ENCODE peak calls at places on chromosomes 12 and 14, in nine cellular contexts. U, J, N, H, Y, X, K, A and S are unnamed samples. For H3K4me1, the result is how much of the 10 kb centered on the place peaks cover.

GRCh38 chr12:97713972-97714588 is 251.5 kb downstream of the RMST start:
- DNase-seq in U (no peak), J (no peak), N (no peak), H (peak), Y (no peak), X (no peak), K (no peak), A (no peak), S (no peak)

GRCh38 chr12:130121246-130122005 is 40.8 kb upstream of the FZD10 start:
- DNase-seq in U (no peak), J (no peak), N (no peak), H (no peak), Y (no peak), X (no peak), K (no peak), A (no peak), S (no peak)

GRCh38 chr14:49173765-49174373 is 412.3 kb downstream of the RPS29 start:
- DNase-seq in U (peak), J (peak), N (peak), H (peak), Y (peak), X (peak), K (peak), A (peak), S (peak)

GRCh38 chr14:75769047-75769685 is 108.1 kb downstream of the TTLL5 start:
- DNase-seq in U (no peak), J (no peak), N (no peak), H (no peak), Y (peak), X (no peak), K (no peak), A (no peak), S (peak)

GRCh38 chr14:103563089-103563620 is 395 bp downstream of the COA8 start:
- DNase-seq in U (peak), J (no peak), N (no peak), H (no peak), Y (no peak), X (peak), K (no peak), A (peak), S (no peak)

GRCh38 chr12:1479645-1480044 is 114.7 kb downstream of the FBXL14 start:
- DNase-seq in U (no peak), J (peak), N (no peak), H (no peak), Y (no peak), X (no peak), K (no peak), A (no peak), S (no peak)

GRCh38 chr12:4813741-4814140 is 93.5 kb downstream of the GALNT8 start:
- DNase-seq in U (no peak), J (no peak), N (no peak), H (no peak), Y (no peak), X (no peak), K (no peak), A (no peak), S (no peak)

GRCh38 chr12:9864913-9865675 is 4.1 kb downstream of the CLEC2B start:
- DNase-seq in U (no peak), J (no peak), N (peak), H (no peak), Y (no peak), X (no peak), K (no peak), A (no peak), S (no peak)

GRCh38 chr12:54413284-54414190 is 5.5 kb downstream of the ITGA5 start:
- DNase-seq in U (no peak), J (no peak), N (peak), H (no peak), Y (no peak), X (no peak), K (peak), A (no peak), S (peak)

GRCh38 chr12:57159341-57159740 is 11.9 kb upstream of the LRP1-AS start:
- DNase-seq in U (no peak), J (no peak), N (no peak), H (no peak), Y (no peak), X (no peak), K (no peak), A (no peak), S (no peak)

GRCh38 chr14:90039253-90040010 is 22.4 kb upstream of the KCNK13 start:
- DNase-seq in U (no peak), J (no peak), N (no peak), H (no peak), Y (peak), X (no peak), K (no peak), A (no peak), S (peak)

GRCh38 chr14:90388437-90388836 is 8.4 kb upstream of the CALM1 start:
- DNase-seq in U (peak), J (peak), N (no peak), H (peak), Y (peak), X (peak), K (no peak), A (no peak), S (peak)

GRCh38 chr12:126668538-126668937 is 1598.4 kb upstream of the TMEM132C start:
- DNase-seq in U (peak), J (no peak), N (no peak), H (no peak), Y (no peak), X (no peak), K (no peak), A (no peak), S (peak)

GRCh38 chr12:123591702-123592481 is 7.5 kb downstream of the TMED2 start:
- DNase-seq in U (no peak), J (no peak), N (no peak), H (peak), Y (peak), X (no peak), K (no peak), A (no peak), S (peak)

GRCh38 chr14:54339771-54340170 is 57.0 kb upstream of the CDKN3 start:
- DNase-seq in U (no peak), J (no peak), N (no peak), H (no peak), Y (no peak), X (no peak), K (no peak), A (no peak), S (no peak)

GRCh38 chr14:20415723-20416622 is 2.7 kb upstream of the TEP1 start:
- DNase-seq in U (no peak), J (no peak), N (peak), H (peak), Y (peak), X (peak), K (peak), A (peak), S (peak)

GRCh38 chr12:29102739-29103138 is 46.3 kb upstream of the FAR2 start:
- DNase-seq in U (no peak), J (no peak), N (no peak), H (no peak), Y (no peak), X (no peak), K (no peak), A (no peak), S (no peak)

GRCh38 chr12:48969160-48969771 is 2.3 kb downstream of the WNT10B start:
- DNase-seq in U (no peak), J (no peak), N (no peak), H (no peak), Y (no peak), X (no peak), K (no peak), A (no peak), S (no peak)

GRCh38 chr12:112190626-112191025 is 65.3 kb downstream of the TRAFD1 start:
- DNase-seq in U (no peak), J (no peak), N (no peak), H (no peak), Y (no peak), X (no peak), K (no peak), A (no peak), S (no peak)

GRCh38 chr14:69056389-69056788 is 77.3 kb upstream of the ACTN1 start:
- DNase-seq in U (no peak), J (peak), N (no peak), H (peak), Y (peak), X (peak), K (no peak), A (no peak), S (no peak)

GRCh38 chr14:42855159-42855558 is 1248.5 kb downstream of the LRFN5 start:
- DNase-seq in U (no peak), J (no peak), N (no peak), H (no peak), Y (peak), X (no peak), K (no peak), A (no peak), S (no peak)

GRCh38 chr12:123533672-123534643 is at the start of gene RILPL1:
- DNase-seq in U (peak), J (peak), N (peak), H (peak), Y (peak), X (no peak), K (peak), A (peak), S (peak)

GRCh38 chr14:97290065-97290464 is 492.9 kb downstream of the VRK1 start:
- DNase-seq in U (no peak), J (no peak), N (no peak), H (no peak), Y (no peak), X (no peak), K (no peak), A (no peak), S (no peak)

GRCh38 chr12:21433525-21433924 is 3.9 kb upstream of the PYROXD1 start:
- DNase-seq in U (no peak), J (no peak), N (no peak), H (no peak), Y (no peak), X (no peak), K (no peak), A (no peak), S (no peak)

GRCh38 chr12:21438643-21439042 is 1.2 kb downstream of the PYROXD1 start:
- DNase-seq in U (no peak), J (no peak), N (no peak), H (no peak), Y (peak), X (no peak), K (peak), A (no peak), S (no peak)

GRCh38 chr12:21429994-21430393 is 7.5 kb upstream of the PYROXD1 start:
- DNase-seq in U (no peak), J (no peak), N (no peak), H (peak), Y (no peak), X (no peak), K (no peak), A (no peak), S (no peak)

GRCh38 chr12:21439347-21439746 is 1.9 kb downstream of the PYROXD1 start:
- DNase-seq in U (no peak), J (no peak), N (no peak), H (no peak), Y (no peak), X (no peak), K (no peak), A (no peak), S (no peak)

DNA sequence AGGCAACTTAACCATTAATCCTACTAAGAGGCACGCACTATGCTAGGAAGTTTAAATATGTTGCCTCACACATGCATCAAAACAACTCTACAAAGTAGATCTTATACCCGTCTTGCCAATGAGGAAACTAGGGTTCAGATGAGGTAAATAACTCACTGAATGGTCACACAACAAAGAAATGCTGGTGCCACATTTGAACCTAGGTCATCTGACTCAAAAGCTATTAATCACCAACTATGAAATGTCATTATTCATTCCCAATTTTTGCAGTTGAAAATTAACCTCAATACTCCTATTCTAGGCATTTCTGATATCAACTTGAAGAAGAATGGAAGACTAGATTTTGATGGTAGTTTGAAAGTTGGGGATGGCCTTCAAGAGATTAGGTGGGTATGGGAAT is 2.8 kb upstream of the PYROXD1 start:
- DNase-seq in U (no peak), J (no peak), N (no peak), H (no peak), Y (no peak), X (no peak), K (no peak), A (no peak), S (no peak)
- H3K4me1 ChIP-seq in U (under half), J (under half), N (under half), H (under half), Y (under half), X (under half), K (under half), A (under half), S (under half)

GRCh38 chr14:70884595-70885342 is 22.5 kb upstream of the PCNX1 start:
- DNase-seq in U (no peak), J (no peak), N (no peak), H (no peak), Y (no peak), X (no peak), K (no peak), A (no peak), S (no peak)
- H3K4me2 ChIP-seq in U (no peak), J (no peak), N (no peak), H (no peak), Y (no peak), X (no peak), K (no peak), A (no peak), S (no peak)

GRCh38 chr14:34301107-34301734 is 160.8 kb downstream of the SPTSSA start:
- DNase-seq in U (no peak), J (no peak), N (peak), H (peak), Y (peak), X (peak), K (peak), A (peak), S (peak)
- H2AFZ ChIP-seq in U (no peak), J (no peak), N (no peak), H (no peak), Y (no peak), X (no peak), K (no peak), A (no peak), S (no peak)

GRCh38 chr12:64631197-64631596 is 20.9 kb downstream of the RASSF3 start:
- DNase-seq in U (no peak), J (no peak), N (no peak), H (no peak), Y (no peak), X (no peak), K (no peak), A (no peak), S (no peak)

GRCh38 chr12:64634508-64635092 is 24.3 kb downstream of the RASSF3 start:
- DNase-seq in U (no peak), J (no peak), N (no peak), H (no peak), Y (no peak), X (no peak), K (no peak), A (no peak), S (no peak)

GRCh38 chr12:64635356-64635998 is 25.2 kb downstream of the RASSF3 start:
- DNase-seq in U (no peak), J (no peak), N (no peak), H (no peak), Y (no peak), X (no peak), K (no peak), A (no peak), S (no peak)

GRCh38 chr12:64633186-64633939 is 23.1 kb downstream of the RASSF3 start:
- DNase-seq in U (no peak), J (no peak), N (no peak), H (no peak), Y (no peak), X (no peak), K (no peak), A (no peak), S (no peak)

GRCh38 chr12:64633940-64634337 is 23.6 kb downstream of the RASSF3 start:
- DNase-seq in U (peak), J (no peak), N (no peak), H (peak), Y (peak), X (no peak), K (no peak), A (peak), S (peak)
- H3K4me1 ChIP-seq in U (under half), J (under half), N (under half), H (under half), Y (under half), X (under half), K (under half), A (half or more), S (under half)

GRCh38 chr12:51975196-51975595 is 23.7 kb downstream of the ACVR1B start:
- DNase-seq in U (no peak), J (no peak), N (no peak), H (no peak), Y (no peak), X (no peak), K (no peak), A (no peak), S (no peak)

GRCh38 chr12:51972849-51973273 is 21.4 kb downstream of the ACVR1B start:
- DNase-seq in U (no peak), J (no peak), N (no peak), H (peak), Y (peak), X (no peak), K (no peak), A (no peak), S (peak)

GRCh38 chr12:51976376-51977160 is 25.1 kb downstream of the ACVR1B start:
- DNase-seq in U (no peak), J (no peak), N (no peak), H (peak), Y (peak), X (no peak), K (no peak), A (peak), S (peak)

GRCh38 chr12:51973560-51973959 is 22.1 kb downstream of the ACVR1B start:
- DNase-seq in U (no peak), J (no peak), N (no peak), H (no peak), Y (peak), X (no peak), K (no peak), A (no peak), S (no peak)

GRCh38 chr12:51974646-51975045 is 23.1 kb downstream of the ACVR1B start:
- DNase-seq in U (no peak), J (no peak), N (no peak), H (no peak), Y (no peak), X (no peak), K (no peak), A (no peak), S (no peak)
- H3K4me2 ChIP-seq in U (no peak), J (no peak), N (no peak), H (no peak), Y (no peak), X (no peak), K (no peak), A (no peak), S (peak)

GRCh38 chr14:36654185-36655053 is 7.2 kb upstream of the PAX9 start:
- DNase-seq in U (no peak), J (peak), N (no peak), H (no peak), Y (no peak), X (no peak), K (no peak), A (no peak), S (no peak)

GRCh38 chr14:36656769-36657408 is 4.8 kb upstream of the PAX9 start:
- DNase-seq in U (no peak), J (peak), N (no peak), H (no peak), Y (no peak), X (no peak), K (no peak), A (no peak), S (no peak)

GRCh38 chr14:36655963-36656768 is 5.5 kb upstream of the PAX9 start:
- DNase-seq in U (no peak), J (peak), N (no peak), H (peak), Y (no peak), X (peak), K (peak), A (peak), S (no peak)

GRCh38 chr14:36655054-36655381 is 6.6 kb upstream of the PAX9 start:
- DNase-seq in U (no peak), J (peak), N (no peak), H (no peak), Y (no peak), X (no peak), K (no peak), A (no peak), S (no peak)

DNA sequence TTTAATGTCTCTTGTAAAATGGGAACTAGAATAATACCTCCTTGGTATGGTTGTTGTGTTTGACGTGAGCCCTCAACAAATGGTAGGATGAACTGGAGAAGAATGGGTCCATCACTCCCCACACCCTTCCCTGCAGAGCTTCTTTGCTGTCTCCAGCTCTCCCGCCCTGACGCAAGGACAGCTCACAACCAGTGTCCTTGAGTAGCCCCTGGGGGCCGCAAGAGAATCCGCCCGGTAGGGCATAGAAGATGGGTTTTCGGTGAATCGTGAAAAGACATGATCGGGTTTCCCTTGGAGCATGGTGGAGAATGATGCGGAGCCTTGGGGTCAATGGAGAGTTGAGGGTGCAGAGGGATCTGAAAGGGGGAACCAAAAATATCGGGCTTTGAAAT is 6.1 kb upstream of the PAX9 start:
- DNase-seq in U (no peak), J (peak), N (no peak), H (no peak), Y (no peak), X (no peak), K (no peak), A (no peak), S (no peak)
- H2AFZ ChIP-seq in U (no peak), J (no peak), N (no peak), H (no peak), Y (no peak), X (peak), K (no peak), A (no peak), S (no peak)

GRCh38 chr14:91414475-91415342 is 2.9 kb downstream of the CCDC88C start:
- DNase-seq in U (no peak), J (no peak), N (no peak), H (no peak), Y (no peak), X (no peak), K (no peak), A (no peak), S (no peak)
- H3K4me1 ChIP-seq in U (under half), J (under half), N (half or more), H (under half), Y (under half), X (under half), K (half or more), A (half or more), S (under half)

GRCh38 chr12:75933136-75933535 is 98.4 kb downstream of the PHLDA1 start:
- DNase-seq in U (no peak), J (no peak), N (no peak), H (peak), Y (peak), X (peak), K (no peak), A (no peak), S (peak)
- H3K4me2 ChIP-seq in U (no peak), J (no peak), N (no peak), H (no peak), Y (peak), X (peak), K (no peak), A (no peak), S (peak)